ENCODE peak calls at places on chromosome 2, in nine cellular contexts. R is HepG2, V is mesendoderm, M is H9, U is fibroblast of lung, B is GM23248, A is Karpas-422, Y is neuronal stem cell, N is endodermal cell. X is an unnamed sample.

GRCh38 chr2:10837532-10838266 is 25.1 kb upstream of the PDIA6 start:
- DNase-seq in N (no peak), U (no peak), V (no peak), B (no peak), A (no peak), R (no peak), Y (no peak), M (no peak), X (no peak)

GRCh38 chr2:147843421-147843863 is 1.4 kb upstream of the ACVR2A start:
- DNase-seq in A (no peak), N (no peak), B (no peak), Y (no peak), M (no peak), U (no peak), R (no peak), V (no peak), X (no peak)

GRCh38 chr2:241859017-241859435 is 332 bp upstream of the PDCD1 start:
- DNase-seq in B (no peak), A (no peak), Y (no peak), R (no peak), U (no peak), M (no peak), N (no peak), V (no peak), X (no peak)

GRCh38 chr2:47196499-47196898 is 41.4 kb upstream of the STPG4 start:
- DNase-seq in R (no peak), N (no peak), B (no peak), V (no peak), U (no peak), M (no peak), A (no peak), Y (no peak), X (no peak)

GRCh38 chr2:229090231-229090630 is 180.9 kb downstream of the PID1 start:
- DNase-seq in B (peak; percentile 10), R (no peak), A (no peak), U (peak; percentile 24), Y (no peak), N (no peak), V (peak; percentile 37), M (no peak), X (peak; percentile 23)

GRCh38 chr2:101558740-101559508 is 84.0 kb upstream of the RFX8 start:
- DNase-seq in Y (no peak), N (no peak), V (no peak), B (peak; percentile 75), U (peak; percentile 93), A (no peak), M (no peak), R (peak; percentile 77), X (no peak)

GRCh38 chr2:86636842-86637241 is 13.2 kb upstream of the RNF103 start:
- DNase-seq in R (no peak), M (no peak), A (no peak), V (no peak), B (no peak), N (no peak), Y (no peak), U (no peak), X (no peak)

GRCh38 chr2:203591642-203592041 is 56.5 kb upstream of the RAPH1 start:
- DNase-seq in B (peak; percentile 45), Y (no peak), N (no peak), U (no peak), R (no peak), M (no peak), V (no peak), A (peak; percentile 40), X (no peak)

GRCh38 chr2:164803772-164804466 is 37.7 kb downstream of the COBLL1 start:
- DNase-seq in V (peak; percentile 93), U (no peak), A (no peak), B (peak; percentile 66), M (no peak), R (no peak), N (no peak), Y (no peak), X (no peak)

GRCh38 chr2:38123862-38124261 is 47.9 kb upstream of the CYP1B1 start:
- DNase-seq in Y (no peak), V (no peak), N (no peak), R (no peak), B (no peak), U (no peak), M (no peak), A (no peak), X (no peak)

GRCh38 chr2:9696731-9697130 is 65.9 kb upstream of the YWHAQ start:
- DNase-seq in U (no peak), Y (no peak), M (no peak), R (no peak), A (no peak), B (no peak), V (no peak), N (no peak), X (no peak)

DNA sequence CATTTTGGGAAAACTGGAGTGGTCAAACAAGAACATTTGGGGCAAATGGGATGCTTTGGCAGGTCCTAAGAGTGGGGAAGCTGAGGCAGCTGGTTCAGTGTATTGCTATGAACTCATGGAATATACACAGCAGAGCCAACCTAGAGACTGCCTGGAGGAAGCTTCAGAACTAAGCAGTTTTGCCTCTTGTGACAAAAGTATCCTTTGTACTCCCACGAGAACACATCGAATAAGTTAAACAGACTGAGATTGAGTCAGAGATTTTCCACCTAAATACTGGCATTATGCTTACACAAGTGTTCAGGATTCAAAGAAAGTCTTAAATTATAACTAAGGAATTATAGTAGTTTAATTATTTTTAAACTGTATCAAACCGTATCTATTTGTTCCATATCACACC is 5.2 kb upstream of the ARMC9 start:
- DNase-seq in N (no peak), R (no peak), M (no peak), A (no peak), B (no peak), V (no peak), U (no peak), Y (no peak), X (no peak)
- H3K27ac ChIP-seq in N (no peak overlapping the region), R (no peak overlapping the region), M (no peak overlapping the region), A (no peak overlapping the region), B (no peak overlapping the region), V (no peak overlapping the region), U (no peak overlapping the region), Y (no peak overlapping the region), X (no peak overlapping the region)

GRCh38 chr2:122703676-122704075 is 948.2 kb downstream of the TSN start:
- DNase-seq in U (no peak), N (no peak), A (no peak), V (no peak), R (no peak), B (no peak), M (no peak), Y (no peak), X (no peak)
- H3K4me1 ChIP-seq in U (no peaks in the 10 kb centered on the region), N (no peaks in the 10 kb centered on the region), A (no peaks in the 10 kb centered on the region), V (no peaks in the 10 kb centered on the region), R (no peaks in the 10 kb centered on the region), B (no peaks in the 10 kb centered on the region), M (no peaks in the 10 kb centered on the region), Y (no peaks in the 10 kb centered on the region), X (no peaks in the 10 kb centered on the region)

DNA sequence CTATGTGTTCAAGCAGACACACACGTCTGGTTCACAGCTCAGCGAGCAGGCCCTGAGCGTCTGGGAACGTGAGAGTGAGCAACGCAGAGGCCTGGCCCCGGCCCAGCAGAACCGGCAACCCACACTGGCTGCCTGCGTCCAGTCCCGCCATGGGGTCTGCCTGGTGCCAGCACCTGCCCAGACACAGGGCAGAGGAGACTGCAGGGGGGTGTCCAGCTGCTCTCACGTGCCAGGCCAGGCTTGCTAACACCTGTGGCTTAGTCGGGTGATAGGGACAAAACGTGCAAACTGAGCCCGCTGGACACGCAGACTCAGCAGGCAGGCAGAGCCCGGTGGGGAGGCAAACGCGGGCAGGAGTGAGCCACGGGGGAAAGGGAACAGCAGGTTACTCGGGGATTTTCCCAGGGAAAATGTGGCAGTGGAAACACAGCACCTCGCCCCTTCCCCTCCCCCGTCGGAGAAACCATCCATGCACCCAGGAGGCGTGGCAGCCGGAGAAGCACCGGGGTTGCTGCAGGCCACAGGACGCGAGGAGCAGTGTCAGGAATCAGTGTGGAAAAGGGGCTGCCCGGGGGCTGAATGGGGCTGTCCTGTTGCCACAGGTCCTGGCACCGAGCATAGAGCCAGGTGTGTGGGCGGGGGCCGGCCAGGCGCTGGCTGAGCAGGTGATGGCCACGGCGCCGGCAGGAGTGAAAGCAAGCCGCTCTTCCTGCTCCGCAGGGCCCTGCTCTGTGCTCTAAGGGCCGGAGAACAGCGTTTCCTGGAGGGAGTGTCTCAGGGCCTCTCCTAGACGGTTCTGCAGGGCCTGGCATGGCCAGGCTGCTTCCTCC is 154.7 kb downstream of the HDAC4 start:
- DNase-seq in R (no peak), U (no peak), B (no peak), N (no peak), Y (no peak), M (no peak), V (no peak), A (no peak), X (peak; percentile 76)
- H3K9ac ChIP-seq in R (no peak overlapping the region), U (no peak overlapping the region), B (no peak overlapping the region), N (no peak overlapping the region), Y (peak overlapping the region; percentile 17), M (no peak overlapping the region), V (no peak overlapping the region), A (no peak overlapping the region), X (no peak overlapping the region)

GRCh38 chr2:161243312-161243711 is 64.9 kb upstream of the PSMD14 start:
- DNase-seq in Y (no peak), U (no peak), A (peak; percentile 91), M (no peak), N (peak; percentile 51), B (no peak), R (no peak), V (peak; percentile 61), X (no peak)

GRCh38 chr2:161245671-161246070 is 62.6 kb upstream of the PSMD14 start:
- DNase-seq in A (peak; percentile 74), Y (no peak), N (no peak), M (no peak), V (peak; percentile 13), R (no peak), U (no peak), B (no peak), X (no peak)

GRCh38 chr2:161241894-161242293 is 66.3 kb upstream of the PSMD14 start:
- DNase-seq in N (no peak), M (no peak), A (no peak), R (no peak), Y (no peak), V (no peak), U (no peak), B (no peak), X (no peak)

GRCh38 chr2:161245237-161245505 is 63.1 kb upstream of the PSMD14 start:
- DNase-seq in U (no peak), A (peak; percentile 60), B (no peak), Y (no peak), V (no peak), M (no peak), N (peak; percentile 35), R (no peak), X (no peak)

DNA sequence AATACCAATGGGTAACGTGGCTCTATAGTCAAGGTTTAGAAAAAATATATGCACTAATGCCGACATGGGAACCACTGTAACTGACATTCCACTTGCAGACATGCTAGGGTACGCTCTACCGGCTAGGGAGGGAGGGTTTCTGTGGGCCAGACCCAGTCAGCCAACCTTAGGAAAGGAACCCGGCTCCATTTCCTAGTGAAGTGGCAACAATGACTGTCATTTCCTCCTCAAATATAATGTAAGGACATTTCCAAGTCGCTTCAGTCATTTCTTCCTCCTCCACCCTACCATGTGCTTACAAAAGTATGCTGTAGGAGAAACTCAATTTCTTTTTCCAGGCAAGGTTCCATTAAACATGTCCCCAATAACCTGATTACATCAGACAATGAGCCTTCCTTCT is 64.4 kb upstream of the PSMD14 start:
- DNase-seq in A (peak; percentile 78), N (peak; percentile 52), V (peak; percentile 36), Y (no peak), M (no peak), U (no peak), B (no peak), R (no peak), X (no peak)
- H3K27ac ChIP-seq in A (peak overlapping the region; percentile 94), N (no peak overlapping the region), V (peak overlapping the region; percentile 55), Y (no peak overlapping the region), M (no peak overlapping the region), U (no peak overlapping the region), B (no peak overlapping the region), R (no peak overlapping the region), X (peak overlapping the region; percentile 35)

GRCh38 chr2:17588031-17588430 is 47.5 kb downstream of the VSNL1 start:
- DNase-seq in R (no peak), N (no peak), M (no peak), B (no peak), V (no peak), A (no peak), U (peak; percentile 57), Y (no peak), X (no peak)
- H3K4me1 ChIP-seq in R (peaks cover 83% of the 10 kb centered on the region), N (peaks cover 9% of the 10 kb centered on the region), M (peaks cover 23% of the 10 kb centered on the region), B (peaks cover 10% of the 10 kb centered on the region), V (peaks cover 4% of the 10 kb centered on the region), A (no peaks in the 10 kb centered on the region), U (peaks cover 2% of the 10 kb centered on the region), Y (peaks cover 2% of the 10 kb centered on the region), X (no peaks in the 10 kb centered on the region)